ENCODE peak calls at places on chromosomes 11 and 22, in ten cellular contexts. One of them, this sample, is unnamed.

GRCh38 chr11:123063396-123064267 is 1.7 kb upstream of the HSPA8 start:
- DNase-seq in upper lobe of right lung: no peak
- DNase-seq in IMR-90: peak; percentile 59
- DNase-seq in sigmoid colon: peak; percentile 79
- DNase-seq in cardiac muscle cell: no peak
- DNase-seq in CD8-positive, alpha-beta memory T cell: peak; percentile 58
- DNase-seq in left lung: no peak
- DNase-seq in ovary: peak; percentile 41
- DNase-seq in K562: peak; percentile 54
- DNase-seq in osteoblast: peak; percentile 69
- DNase-seq in this sample: no peak

GRCh38 chr22:25837288-25837900 is 95.4 kb downstream of the MYO18B start:
- DNase-seq in upper lobe of right lung: no peak
- DNase-seq in IMR-90: no peak
- DNase-seq in sigmoid colon: no peak
- DNase-seq in cardiac muscle cell: no peak
- DNase-seq in CD8-positive, alpha-beta memory T cell: no peak
- DNase-seq in left lung: no peak
- DNase-seq in ovary: no peak
- DNase-seq in K562: no peak
- DNase-seq in osteoblast: no peak
- DNase-seq in this sample: no peak

GRCh38 chr11:33116535-33116934 is 44.7 kb downstream of the CSTF3 start:
- DNase-seq in upper lobe of right lung: no peak
- DNase-seq in IMR-90: peak; percentile 22
- DNase-seq in sigmoid colon: no peak
- DNase-seq in cardiac muscle cell: no peak
- DNase-seq in CD8-positive, alpha-beta memory T cell: no peak
- DNase-seq in left lung: no peak
- DNase-seq in ovary: no peak
- DNase-seq in K562: no peak
- DNase-seq in osteoblast: no peak
- DNase-seq in this sample: no peak

GRCh38 chr11:74204692-74205091 is 33.6 kb downstream of the PPME1 start:
- DNase-seq in upper lobe of right lung: no peak
- DNase-seq in IMR-90: no peak
- DNase-seq in sigmoid colon: no peak
- DNase-seq in cardiac muscle cell: no peak
- DNase-seq in CD8-positive, alpha-beta memory T cell: no peak
- DNase-seq in left lung: no peak
- DNase-seq in ovary: no peak
- DNase-seq in K562: no peak
- DNase-seq in osteoblast: no peak
- DNase-seq in this sample: no peak

GRCh38 chr22:22878801-22879674 is 8.6 kb upstream of the IGLL5 start:
- DNase-seq in upper lobe of right lung: no peak
- DNase-seq in IMR-90: no peak
- DNase-seq in sigmoid colon: no peak
- DNase-seq in cardiac muscle cell: no peak
- DNase-seq in CD8-positive, alpha-beta memory T cell: no peak
- DNase-seq in left lung: no peak
- DNase-seq in ovary: no peak
- DNase-seq in K562: no peak
- DNase-seq in osteoblast: peak; percentile 69
- DNase-seq in this sample: no peak

GRCh38 chr11:7936615-7937014 is 4.9 kb downstream of the OR10A3 start:
- DNase-seq in upper lobe of right lung: no peak
- DNase-seq in IMR-90: no peak
- DNase-seq in sigmoid colon: no peak
- DNase-seq in cardiac muscle cell: no peak
- DNase-seq in CD8-positive, alpha-beta memory T cell: no peak
- DNase-seq in left lung: no peak
- DNase-seq in ovary: no peak
- DNase-seq in K562: no peak
- DNase-seq in osteoblast: no peak
- DNase-seq in this sample: no peak

GRCh38 chr22:38462960-38463784 is 4.7 kb upstream of the KDELR3 start:
- DNase-seq in upper lobe of right lung: peak; percentile 68
- DNase-seq in IMR-90: no peak
- DNase-seq in sigmoid colon: no peak
- DNase-seq in cardiac muscle cell: peak; percentile 90
- DNase-seq in CD8-positive, alpha-beta memory T cell: no peak
- DNase-seq in left lung: peak; percentile 74
- DNase-seq in ovary: no peak
- DNase-seq in K562: peak; percentile 77
- DNase-seq in osteoblast: peak; percentile 47
- DNase-seq in this sample: no peak

GRCh38 chr11:84894666-84895065 is 732.5 kb downstream of the DLG2 start:
- DNase-seq in upper lobe of right lung: no peak
- DNase-seq in IMR-90: no peak
- DNase-seq in sigmoid colon: no peak
- DNase-seq in cardiac muscle cell: no peak
- DNase-seq in CD8-positive, alpha-beta memory T cell: no peak
- DNase-seq in left lung: no peak
- DNase-seq in ovary: no peak
- DNase-seq in K562: no peak
- DNase-seq in osteoblast: no peak
- DNase-seq in this sample: no peak

GRCh38 chr11:80586464-80586863 is 1145.6 kb upstream of the TENM4 start:
- DNase-seq in upper lobe of right lung: no peak
- DNase-seq in IMR-90: peak; percentile 4
- DNase-seq in sigmoid colon: no peak
- DNase-seq in cardiac muscle cell: peak; percentile 7
- DNase-seq in CD8-positive, alpha-beta memory T cell: no peak
- DNase-seq in left lung: no peak
- DNase-seq in ovary: no peak
- DNase-seq in K562: no peak
- DNase-seq in osteoblast: no peak
- DNase-seq in this sample: no peak

GRCh38 chr11:10351768-10352641 is 47.1 kb downstream of the ADM start:
- DNase-seq in upper lobe of right lung: no peak
- DNase-seq in IMR-90: peak; percentile 95
- DNase-seq in sigmoid colon: peak; percentile 90
- DNase-seq in cardiac muscle cell: peak; percentile 59
- DNase-seq in CD8-positive, alpha-beta memory T cell: no peak
- DNase-seq in left lung: no peak
- DNase-seq in ovary: peak; percentile 58
- DNase-seq in K562: no peak
- DNase-seq in osteoblast: peak; percentile 83
- DNase-seq in this sample: peak; percentile 97

GRCh38 chr11:1401001-1401445 is 11.3 kb downstream of the BRSK2 start:
- DNase-seq in upper lobe of right lung: no peak
- DNase-seq in IMR-90: no peak
- DNase-seq in sigmoid colon: no peak
- DNase-seq in cardiac muscle cell: no peak
- DNase-seq in CD8-positive, alpha-beta memory T cell: no peak
- DNase-seq in left lung: no peak
- DNase-seq in ovary: no peak
- DNase-seq in K562: no peak
- DNase-seq in osteoblast: no peak
- DNase-seq in this sample: no peak

GRCh38 chr11:112293614-112294013 is 33.0 kb upstream of the PLET1 start:
- DNase-seq in upper lobe of right lung: no peak
- DNase-seq in IMR-90: no peak
- DNase-seq in sigmoid colon: peak; percentile 27
- DNase-seq in cardiac muscle cell: no peak
- DNase-seq in CD8-positive, alpha-beta memory T cell: no peak
- DNase-seq in left lung: no peak
- DNase-seq in ovary: no peak
- DNase-seq in K562: no peak
- DNase-seq in osteoblast: no peak
- DNase-seq in this sample: no peak

GRCh38 chr11:107785401-107785800 is 73.2 kb downstream of the SLC35F2 start:
- DNase-seq in upper lobe of right lung: no peak
- DNase-seq in IMR-90: peak; percentile 17
- DNase-seq in sigmoid colon: no peak
- DNase-seq in cardiac muscle cell: no peak
- DNase-seq in CD8-positive, alpha-beta memory T cell: no peak
- DNase-seq in left lung: no peak
- DNase-seq in ovary: no peak
- DNase-seq in K562: peak; percentile 12
- DNase-seq in osteoblast: peak; percentile 11
- DNase-seq in this sample: no peak

GRCh38 chr22:43173566-43173965 is 13.4 kb downstream of the TTLL12 start:
- DNase-seq in upper lobe of right lung: no peak
- DNase-seq in IMR-90: no peak
- DNase-seq in sigmoid colon: no peak
- DNase-seq in cardiac muscle cell: no peak
- DNase-seq in CD8-positive, alpha-beta memory T cell: no peak
- DNase-seq in left lung: no peak
- DNase-seq in ovary: no peak
- DNase-seq in K562: no peak
- DNase-seq in osteoblast: peak; percentile 80
- DNase-seq in this sample: no peak

DNA sequence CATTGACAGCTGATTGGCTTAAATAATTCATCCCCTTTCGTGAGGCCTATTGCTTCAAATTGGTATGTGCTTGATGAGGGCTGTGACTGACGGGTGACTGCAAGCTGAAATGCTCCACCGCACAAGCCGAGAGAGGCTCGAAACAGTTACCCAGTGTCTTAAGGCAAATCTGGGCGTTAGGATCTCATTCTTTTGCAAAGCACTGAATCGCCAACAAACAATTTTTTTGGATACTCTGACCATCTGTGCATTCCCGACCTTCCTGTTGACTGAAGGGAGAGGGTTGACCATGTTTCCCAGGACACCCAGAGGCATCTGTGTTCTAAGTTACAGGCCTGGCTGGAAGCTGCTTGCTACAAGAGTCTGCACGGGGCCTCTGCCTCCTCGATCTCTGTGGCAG is 32.2 kb downstream of the CACNG2 start:
- DNase-seq in upper lobe of right lung: no peak
- DNase-seq in IMR-90: no peak
- DNase-seq in sigmoid colon: no peak
- DNase-seq in cardiac muscle cell: no peak
- DNase-seq in CD8-positive, alpha-beta memory T cell: no peak
- DNase-seq in left lung: no peak
- DNase-seq in ovary: no peak
- DNase-seq in K562: no peak
- DNase-seq in osteoblast: no peak
- DNase-seq in this sample: no peak
- H3K4me3 ChIP-seq in upper lobe of right lung: no peak overlapping the region
- H3K4me3 ChIP-seq in IMR-90: no peak overlapping the region
- H3K4me3 ChIP-seq in sigmoid colon: no peak overlapping the region
- H3K4me3 ChIP-seq in cardiac muscle cell: no peak overlapping the region
- H3K4me3 ChIP-seq in CD8-positive, alpha-beta memory T cell: no peak overlapping the region
- H3K4me3 ChIP-seq in left lung: no peak overlapping the region
- H3K4me3 ChIP-seq in ovary: no peak overlapping the region
- H3K4me3 ChIP-seq in K562: no peak overlapping the region
- H3K4me3 ChIP-seq in osteoblast: no peak overlapping the region
- H3K4me3 ChIP-seq in this sample: no peak overlapping the region

GRCh38 chr11:72742522-72743320 is 9.5 kb downstream of the ARAP1 start:
- DNase-seq in upper lobe of right lung: no peak
- DNase-seq in IMR-90: no peak
- DNase-seq in sigmoid colon: no peak
- DNase-seq in cardiac muscle cell: no peak
- DNase-seq in CD8-positive, alpha-beta memory T cell: no peak
- DNase-seq in left lung: peak; percentile 35
- DNase-seq in ovary: no peak
- DNase-seq in K562: no peak
- DNase-seq in osteoblast: peak; percentile 50
- DNase-seq in this sample: no peak

GRCh38 chr11:72740060-72740424 is 12.2 kb downstream of the ARAP1 start:
- DNase-seq in upper lobe of right lung: no peak
- DNase-seq in IMR-90: no peak
- DNase-seq in sigmoid colon: no peak
- DNase-seq in cardiac muscle cell: no peak
- DNase-seq in CD8-positive, alpha-beta memory T cell: no peak
- DNase-seq in left lung: peak; percentile 15
- DNase-seq in ovary: no peak
- DNase-seq in K562: no peak
- DNase-seq in osteoblast: peak; percentile 65
- DNase-seq in this sample: no peak

GRCh38 chr11:72741849-72742521 is 10.2 kb downstream of the ARAP1 start:
- DNase-seq in upper lobe of right lung: no peak
- DNase-seq in IMR-90: peak; percentile 29
- DNase-seq in sigmoid colon: no peak
- DNase-seq in cardiac muscle cell: no peak
- DNase-seq in CD8-positive, alpha-beta memory T cell: no peak
- DNase-seq in left lung: peak; percentile 67
- DNase-seq in ovary: no peak
- DNase-seq in K562: peak; percentile 25
- DNase-seq in osteoblast: no peak
- DNase-seq in this sample: no peak

GRCh38 chr11:72740562-72741428 is 11.4 kb downstream of the ARAP1 start:
- DNase-seq in upper lobe of right lung: no peak
- DNase-seq in IMR-90: no peak
- DNase-seq in sigmoid colon: no peak
- DNase-seq in cardiac muscle cell: no peak
- DNase-seq in CD8-positive, alpha-beta memory T cell: no peak
- DNase-seq in left lung: peak; percentile 29
- DNase-seq in ovary: no peak
- DNase-seq in K562: no peak
- DNase-seq in osteoblast: peak; percentile 42
- DNase-seq in this sample: no peak

GRCh38 chr11:72741429-72741833 is 10.8 kb downstream of the ARAP1 start:
- DNase-seq in upper lobe of right lung: peak; percentile 80
- DNase-seq in IMR-90: no peak
- DNase-seq in sigmoid colon: no peak
- DNase-seq in cardiac muscle cell: no peak
- DNase-seq in CD8-positive, alpha-beta memory T cell: no peak
- DNase-seq in left lung: peak; percentile 86
- DNase-seq in ovary: no peak
- DNase-seq in K562: peak; percentile 78
- DNase-seq in osteoblast: peak; percentile 96
- DNase-seq in this sample: no peak
- H3K4me1 ChIP-seq in upper lobe of right lung: peaks cover 71% of the 10 kb centered on the region
- H3K4me1 ChIP-seq in IMR-90: peaks cover 29% of the 10 kb centered on the region
- H3K4me1 ChIP-seq in sigmoid colon: peaks cover 45% of the 10 kb centered on the region
- H3K4me1 ChIP-seq in cardiac muscle cell: peaks cover 72% of the 10 kb centered on the region
- H3K4me1 ChIP-seq in CD8-positive, alpha-beta memory T cell: peaks cover 82% of the 10 kb centered on the region
- H3K4me1 ChIP-seq in left lung: peaks cover 39% of the 10 kb centered on the region
- H3K4me1 ChIP-seq in ovary: no peaks in the 10 kb centered on the region
- H3K4me1 ChIP-seq in K562: peaks cover 95% of the 10 kb centered on the region
- H3K4me1 ChIP-seq in osteoblast: peaks cover 41% of the 10 kb centered on the region
- H3K4me1 ChIP-seq in this sample: peaks cover 9% of the 10 kb centered on the region

DNA sequence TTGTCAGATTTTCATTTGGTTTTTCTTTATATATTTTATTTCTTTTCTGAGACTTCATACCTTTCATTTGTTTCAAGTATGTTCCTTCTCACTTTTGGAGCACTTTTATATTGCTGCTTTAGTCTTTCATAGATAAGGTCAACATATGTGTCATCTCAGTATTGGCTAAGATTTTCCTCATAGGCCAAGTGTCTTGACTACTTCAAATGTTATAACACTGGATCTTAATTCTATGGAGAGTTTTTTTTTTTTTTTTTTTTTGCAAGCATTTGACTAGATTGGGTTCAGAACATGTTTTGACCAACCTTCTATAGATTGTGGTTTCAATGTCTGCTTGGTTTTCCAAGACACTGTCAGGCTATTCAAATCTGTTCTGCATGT is 69.0 kb upstream of the NARS2 start:
- DNase-seq in upper lobe of right lung: no peak
- DNase-seq in IMR-90: no peak
- DNase-seq in sigmoid colon: no peak
- DNase-seq in cardiac muscle cell: no peak
- DNase-seq in CD8-positive, alpha-beta memory T cell: no peak
- DNase-seq in left lung: no peak
- DNase-seq in ovary: no peak
- DNase-seq in K562: no peak
- DNase-seq in osteoblast: no peak
- DNase-seq in this sample: no peak
- H3K27ac ChIP-seq in upper lobe of right lung: no peak overlapping the region
- H3K27ac ChIP-seq in IMR-90: no peak overlapping the region
- H3K27ac ChIP-seq in sigmoid colon: no peak overlapping the region
- H3K27ac ChIP-seq in cardiac muscle cell: no peak overlapping the region
- H3K27ac ChIP-seq in CD8-positive, alpha-beta memory T cell: no peak overlapping the region
- H3K27ac ChIP-seq in left lung: no peak overlapping the region
- H3K27ac ChIP-seq in ovary: no peak overlapping the region
- H3K27ac ChIP-seq in K562: no peak overlapping the region
- H3K27ac ChIP-seq in osteoblast: no peak overlapping the region
- H3K27ac ChIP-seq in this sample: no peak overlapping the region

GRCh38 chr22:46295277-46295971 is 1.2 kb upstream of the GTSE1 start:
- DNase-seq in upper lobe of right lung: no peak
- DNase-seq in IMR-90: no peak
- DNase-seq in sigmoid colon: no peak
- DNase-seq in cardiac muscle cell: no peak
- DNase-seq in CD8-positive, alpha-beta memory T cell: no peak
- DNase-seq in left lung: no peak
- DNase-seq in ovary: no peak
- DNase-seq in K562: peak; percentile 8
- DNase-seq in osteoblast: peak; percentile 85
- DNase-seq in this sample: no peak
- H3K4me3 ChIP-seq in upper lobe of right lung: peak overlapping the region; percentile 74
- H3K4me3 ChIP-seq in IMR-90: no peak overlapping the region
- H3K4me3 ChIP-seq in sigmoid colon: peak overlapping the region; percentile 62
- H3K4me3 ChIP-seq in cardiac muscle cell: peak overlapping the region; percentile 68
- H3K4me3 ChIP-seq in CD8-positive, alpha-beta memory T cell: peak overlapping the region; percentile 85
- H3K4me3 ChIP-seq in left lung: no peak overlapping the region
- H3K4me3 ChIP-seq in ovary: peak overlapping the region; percentile 44
- H3K4me3 ChIP-seq in K562: peak overlapping the region; percentile 74
- H3K4me3 ChIP-seq in osteoblast: peak overlapping the region; percentile 90
- H3K4me3 ChIP-seq in this sample: no peak overlapping the region